ENCODE peak calls at places on chromosomes 7 and 10, in five cellular contexts. M, L, F, R and N are unnamed samples.

GRCh38 chr7:112449353-112449752 is 907 bp upstream of the IFRD1 start:
- ATAC-seq in F (peak; percentile 18), R (no peak), L (peak; percentile 12), M (peak; percentile 53), N (peak; percentile 58)

GRCh38 chr7:102415685-102416225 is 17.6 kb upstream of the ORAI2 start:
- ATAC-seq in M (no peak), F (peak; percentile 73), L (peak; percentile 57), R (peak; percentile 79), N (peak; percentile 84)

GRCh38 chr10:115082521-115082920 is 10.6 kb upstream of the ATRNL1 start:
- ATAC-seq in R (no peak), F (no peak), M (no peak), L (no peak), N (no peak)

GRCh38 chr7:71278301-71278700 is 146.4 kb downstream of the GALNT17 start:
- ATAC-seq in M (no peak), R (no peak), L (no peak), F (no peak), N (no peak)

GRCh38 chr10:12394236-12395033 is 45.1 kb downstream of the CAMK1D start:
- ATAC-seq in R (no peak), M (peak; percentile 83), L (no peak), F (no peak), N (peak; percentile 56)

GRCh38 chr7:98314469-98314868 is 33.0 kb downstream of the BRI3 start:
- ATAC-seq in R (no peak), M (no peak), L (no peak), F (no peak), N (no peak)

GRCh38 chr7:30848121-30848855 is 63.4 kb upstream of the AQP1 start:
- ATAC-seq in L (no peak), M (no peak), R (no peak), F (no peak), N (no peak)

GRCh38 chr10:128608791-128609190 is 482.6 kb upstream of the MKI67 start:
- ATAC-seq in M (no peak), F (no peak), L (no peak), R (no peak), N (no peak)

GRCh38 chr7:82360591-82361386 is 82.8 kb downstream of the CACNA2D1 start:
- ATAC-seq in R (no peak), L (no peak), M (no peak), F (no peak), N (no peak)

GRCh38 chr7:41981046-41982040 is 255.7 kb downstream of the GLI3 start:
- ATAC-seq in M (no peak), R (no peak), F (no peak), L (no peak), N (no peak)

GRCh38 chr10:6232846-6233724 is 30.4 kb downstream of the PFKFB3 start:
- ATAC-seq in L (no peak), F (no peak), R (no peak), M (no peak), N (no peak)

GRCh38 chr10:22708772-22709171 is 5.6 kb downstream of the PIP4K2A start:
- ATAC-seq in M (no peak), R (no peak), F (no peak), L (no peak), N (no peak)

GRCh38 chr10:101687088-101687487 is 7.9 kb downstream of the FBXW4 start:
- ATAC-seq in L (no peak), R (no peak), M (no peak), F (no peak), N (no peak)

GRCh38 chr10:99975942-99976809 is 33.6 kb downstream of the DNMBP start:
- ATAC-seq in R (no peak), M (no peak), F (no peak), L (no peak), N (no peak)

GRCh38 chr10:73339436-73339835 is 19.2 kb downstream of the CFAP70 start:
- ATAC-seq in M (peak; percentile 59), L (no peak), F (no peak), R (no peak), N (no peak)

GRCh38 chr10:25061711-25062455 is 45.5 kb downstream of the THNSL1 start:
- ATAC-seq in M (no peak), L (no peak), F (no peak), R (no peak), N (peak; percentile 9)

GRCh38 chr10:56605043-56605442 is 244.0 kb upstream of the ZWINT start:
- ATAC-seq in M (no peak), F (no peak), R (no peak), L (no peak), N (no peak)

GRCh38 chr7:96173777-96174176 is 148.1 kb downstream of the SLC25A13 start:
- ATAC-seq in M (no peak), F (no peak), L (no peak), R (no peak), N (no peak)

GRCh38 chr7:84497873-84498272 is 303.3 kb upstream of the SEMA3A start:
- ATAC-seq in M (no peak), R (no peak), L (no peak), F (no peak), N (no peak)

GRCh38 chr7:121085922-121086321 is 97.4 kb downstream of the CPED1 start:
- ATAC-seq in F (no peak), L (no peak), M (no peak), R (no peak), N (no peak)

GRCh38 chr7:158548726-158549125 is 38.9 kb downstream of the PTPRN2 start:
- ATAC-seq in L (no peak), R (no peak), M (no peak), F (no peak), N (no peak)

GRCh38 chr10:92590623-92591549 is 2.0 kb upstream of the KIF11 start:
- ATAC-seq in F (peak; percentile 3), R (peak; percentile 0), L (peak; percentile 1), M (peak; percentile 16), N (peak; percentile 0)

GRCh38 chr10:15141136-15142067 is 27.1 kb downstream of the NMT2 start:
- ATAC-seq in M (no peak), F (peak; percentile 68), R (peak; percentile 48), L (peak; percentile 38), N (peak; percentile 91)

GRCh38 chr10:103145046-103145445 is 48.0 kb downstream of the NT5C2 start:
- ATAC-seq in R (no peak), L (no peak), F (no peak), M (no peak), N (no peak)